ENCODE peak calls at places on chromosomes 5 and 9, in six cellular contexts. D is PC-9, V is HCT116, M is mammary epithelial cell, N is neural progenitor cell, Y is H1. K is an unnamed sample.

GRCh38 chr9:2241461-2241874 is 226.3 kb downstream of the SMARCA2 start:
- DNase-seq in D (no peak), V (no peak), M (no peak), N (peak; percentile 93), Y (peak; percentile 86), K (peak; percentile 97)

GRCh38 chr5:36876389-36876964 is at the start of gene NIPBL:
- DNase-seq in D (peak; percentile 95), V (peak; percentile 86), M (peak; percentile 92), N (peak; percentile 94), Y (peak; percentile 84), K (peak; percentile 90)

GRCh38 chr9:78280982-78281668 is 15.8 kb upstream of the PSAT1 start:
- DNase-seq in D (peak; percentile 21), V (no peak), M (no peak), N (no peak), Y (no peak), K (peak; percentile 85)

GRCh38 chr9:131672451-131672850 is 67.4 kb downstream of the RAPGEF1 start:
- DNase-seq in D (no peak), V (no peak), M (no peak), N (no peak), Y (no peak), K (no peak)

GRCh38 chr9:123255718-123256117 is 12.7 kb downstream of the STRBP start:
- DNase-seq in D (no peak), V (no peak), M (no peak), N (no peak), Y (no peak), K (no peak)

GRCh38 chr5:138706655-138707480 is 46.4 kb upstream of the CTNNA1 start:
- DNase-seq in D (no peak), V (no peak), M (peak; percentile 57), N (no peak), Y (no peak), K (peak; percentile 81)

GRCh38 chr5:91632871-91633270 is 249.8 kb upstream of the ARRDC3 start:
- DNase-seq in D (no peak), V (no peak), M (no peak), N (peak; percentile 79), Y (no peak), K (no peak)

GRCh38 chr5:176994460-176995121 is 12.0 kb downstream of the UIMC1 start:
- DNase-seq in D (peak; percentile 40), V (no peak), M (peak; percentile 17), N (peak; percentile 58), Y (no peak), K (peak; percentile 89)

GRCh38 chr5:179344301-179345178 is 721 bp downstream of the ADAMTS2 start:
- DNase-seq in D (no peak), V (no peak), M (no peak), N (no peak), Y (peak; percentile 71), K (no peak)

GRCh38 chr5:97098864-97099454 is 43.5 kb downstream of the LIX1 start:
- DNase-seq in D (no peak), V (no peak), M (no peak), N (no peak), Y (no peak), K (no peak)

GRCh38 chr9:105964171-105964570 is 269.8 kb downstream of the TMEM38B start:
- DNase-seq in D (no peak), V (no peak), M (no peak), N (no peak), Y (no peak), K (no peak)

GRCh38 chr9:135724186-135724797 is 22.3 kb downstream of the KCNT1 start:
- DNase-seq in D (no peak), V (no peak), M (no peak), N (no peak), Y (no peak), K (no peak)

GRCh38 chr5:474826-475661 is 32.1 kb downstream of the EXOC3 start:
- DNase-seq in D (no peak), V (no peak), M (peak; percentile 5), N (no peak), Y (no peak), K (no peak)

GRCh38 chr5:55151923-55152842 is 7.8 kb upstream of the GPX8 start:
- DNase-seq in D (no peak), V (no peak), M (peak; percentile 92), N (no peak), Y (no peak), K (peak; percentile 67)

GRCh38 chr9:77807295-77807694 is 159.2 kb upstream of the GNA14 start:
- DNase-seq in D (no peak), V (no peak), M (peak; percentile 93), N (no peak), Y (no peak), K (peak; percentile 92)

GRCh38 chr9:91474656-91475055 is 51.0 kb upstream of the NFIL3 start:
- DNase-seq in D (no peak), V (no peak), M (no peak), N (no peak), Y (no peak), K (no peak)

GRCh38 chr9:6566409-6567139 is 79.0 kb downstream of the GLDC start:
- DNase-seq in D (peak; percentile 43), V (peak; percentile 95), M (peak; percentile 99), N (no peak), Y (no peak), K (peak; percentile 98)

DNA sequence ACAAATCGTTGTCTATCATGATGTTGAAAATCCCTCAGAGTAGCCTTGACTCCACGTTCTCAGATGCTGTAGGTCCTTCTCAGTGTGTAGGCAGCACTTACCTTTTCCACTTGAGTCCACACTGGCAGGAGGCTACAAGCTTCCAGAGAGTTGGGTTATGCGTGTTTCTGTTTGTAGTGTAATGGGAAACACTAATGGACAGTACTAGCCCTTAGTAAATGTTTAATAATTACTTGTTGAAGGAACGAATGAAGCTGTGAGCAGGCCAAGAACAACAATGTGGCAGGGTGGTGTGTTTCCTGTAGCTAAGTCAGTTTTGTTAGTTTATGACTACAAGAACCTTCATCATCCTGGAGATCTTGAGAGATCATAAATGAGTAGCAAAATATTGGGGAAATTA is 83.5 kb downstream of the ARHGAP26 start:
- DNase-seq in D (no peak), V (no peak), M (no peak), N (no peak), Y (no peak), K (no peak)
- TF ChIP-seq CTCF in D (no peak), V (no peak), M (no peak), N (no peak), Y (no peak), K (no peak)

GRCh38 chr5:160479220-160479619 is 57.6 kb downstream of the PTTG1 start:
- DNase-seq in D (no peak), V (no peak), M (no peak), N (no peak), Y (no peak), K (no peak)

GRCh38 chr5:160475864-160476438 is 54.3 kb downstream of the PTTG1 start:
- DNase-seq in D (no peak), V (no peak), M (no peak), N (no peak), Y (no peak), K (no peak)

GRCh38 chr5:160480652-160481051 is 59.0 kb downstream of the PTTG1 start:
- DNase-seq in D (no peak), V (no peak), M (no peak), N (no peak), Y (no peak), K (no peak)

GRCh38 chr5:160479926-160480325 is 58.3 kb downstream of the PTTG1 start:
- DNase-seq in D (no peak), V (no peak), M (peak; percentile 53), N (no peak), Y (no peak), K (peak; percentile 74)

GRCh38 chr5:160477266-160477970 is 55.8 kb downstream of the PTTG1 start:
- DNase-seq in D (no peak), V (no peak), M (no peak), N (no peak), Y (no peak), K (no peak)
- H3K27ac ChIP-seq in D (no peak overlapping the region), V (no peak overlapping the region), M (no peak overlapping the region), N (no peak overlapping the region), Y (no peak overlapping the region), K (peak overlapping the region; percentile 47)

GRCh38 chr9:981491-981898 is 5.0 kb downstream of the DMRT3 start:
- DNase-seq in D (no peak), V (no peak), M (no peak), N (peak; percentile 63), Y (peak; percentile 59), K (no peak)

GRCh38 chr9:978117-978830 is 1.8 kb downstream of the DMRT3 start:
- DNase-seq in D (no peak), V (no peak), M (no peak), N (no peak), Y (peak; percentile 46), K (no peak)

GRCh38 chr9:977361-978116 is 1.1 kb downstream of the DMRT3 start:
- DNase-seq in D (no peak), V (no peak), M (no peak), N (no peak), Y (peak; percentile 65), K (no peak)

GRCh38 chr9:980621-981020 is 4.2 kb downstream of the DMRT3 start:
- DNase-seq in D (no peak), V (no peak), M (no peak), N (no peak), Y (no peak), K (no peak)

GRCh38 chr9:979983-980382 is 3.5 kb downstream of the DMRT3 start:
- DNase-seq in D (no peak), V (no peak), M (no peak), N (no peak), Y (no peak), K (no peak)
- H3K4me2 ChIP-seq in D (no peak overlapping the region), V (no peak overlapping the region), M (no peak overlapping the region), N (no peak overlapping the region), Y (no peak overlapping the region), K (no peak overlapping the region)

DNA sequence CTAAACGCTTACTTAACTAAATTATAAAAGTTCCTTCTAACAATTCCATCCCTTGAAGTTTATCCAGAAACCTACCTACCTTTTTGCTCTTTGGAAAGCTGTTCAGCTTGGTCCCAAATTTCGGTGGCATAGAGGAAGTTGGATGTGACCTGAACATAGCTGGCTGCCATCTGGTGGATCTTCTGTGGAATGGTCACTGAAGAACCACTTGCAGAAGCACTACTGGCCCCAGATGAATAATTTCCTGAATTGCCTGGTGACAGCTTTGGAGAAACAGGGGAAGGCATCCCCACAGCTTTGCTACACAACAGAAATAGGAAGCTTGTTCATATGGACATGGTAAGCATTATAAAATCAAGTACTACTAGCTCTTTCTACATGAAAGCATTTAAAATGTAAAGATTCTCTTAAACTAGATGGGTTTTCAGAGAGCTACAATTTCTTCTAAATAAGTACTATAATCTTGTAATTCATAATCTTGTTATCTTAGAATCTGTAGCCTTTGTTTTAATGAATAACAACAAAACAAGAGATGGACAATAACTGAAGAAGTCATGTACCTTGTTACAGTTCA is 9.9 kb downstream of the LEAP2 start:
- DNase-seq in D (peak; percentile 18), V (peak; percentile 52), M (peak; percentile 49), N (peak; percentile 70), Y (no peak), K (peak; percentile 45)
- TF ChIP-seq CTCF in D (peak; percentile 77), V (peak; percentile 71), M (peak; percentile 69), N (peak; percentile 64), Y (peak; percentile 53), K (peak; percentile 66)

K was measured in astrocyte.